ENCODE peak calls at places on chromosomes 13 and 19, in seven cellular contexts. T, S, Q, G, I, E and L are unnamed samples.
A peak's percentile ranks its signal among the peaks of the same experiment; 100 is the strongest.

GRCh38 chr19:3712663-3713531 is 4.7 kb downstream of the TJP3 start:
- DNase-seq in T (no peak), S (peak; percentile 75), Q (no peak), G (peak; percentile 84), I (peak; percentile 37), E (peak; percentile 80), L (no peak)

GRCh38 chr13:24693862-24694471 is 13.8 kb downstream of the ATP12A start:
- DNase-seq in T (no peak), S (peak; percentile 56), Q (no peak), G (no peak), I (peak; percentile 74), E (peak; percentile 46), L (no peak)

GRCh38 chr19:5127710-5128109 is 158.8 kb downstream of the KDM4B start:
- DNase-seq in T (no peak), S (no peak), Q (no peak), G (no peak), I (no peak), E (no peak), L (no peak)

GRCh38 chr19:55552620-55553019 is 7.3 kb upstream of the SBK3 start:
- DNase-seq in T (peak; percentile 51), S (no peak), Q (no peak), G (no peak), I (no peak), E (no peak), L (peak; percentile 95)

GRCh38 chr19:33134571-33135041 is 2.7 kb downstream of the WDR88 start:
- DNase-seq in T (no peak), S (no peak), Q (peak; percentile 46), G (no peak), I (no peak), E (no peak), L (no peak)

GRCh38 chr19:18699403-18700054 is 16.0 kb downstream of the CRTC1 start:
- DNase-seq in T (no peak), S (no peak), Q (no peak), G (no peak), I (no peak), E (no peak), L (no peak)

GRCh38 chr19:48603449-48603848 is 3.1 kb upstream of the SPACA4 start:
- DNase-seq in T (no peak), S (no peak), Q (no peak), G (no peak), I (no peak), E (no peak), L (no peak)

GRCh38 chr13:85665286-85665685 is 133.9 kb downstream of the SLITRK6 start:
- DNase-seq in T (peak; percentile 55), S (no peak), Q (no peak), G (no peak), I (no peak), E (no peak), L (peak; percentile 65)

GRCh38 chr19:11375143-11375948 is 880 bp downstream of the SWSAP1 start:
- DNase-seq in T (no peak), S (peak; percentile 87), Q (peak; percentile 76), G (no peak), I (no peak), E (peak; percentile 59), L (no peak)

GRCh38 chr13:34172048-34172447 is 354.1 kb downstream of the RFC3 start:
- DNase-seq in T (no peak), S (no peak), Q (no peak), G (no peak), I (no peak), E (no peak), L (no peak)

GRCh38 chr19:6834433-6834832 is 52.9 kb upstream of the ADGRE1 start:
- DNase-seq in T (no peak), S (no peak), Q (no peak), G (no peak), I (no peak), E (no peak), L (no peak)

GRCh38 chr19:50002386-50002960 is 22.7 kb downstream of the VRK3 start:
- DNase-seq in T (no peak), S (no peak), Q (no peak), G (no peak), I (no peak), E (no peak), L (no peak)

GRCh38 chr13:51262501-51263211 is 40.5 kb downstream of the FAM124A start:
- DNase-seq in T (no peak), S (no peak), Q (no peak), G (no peak), I (no peak), E (no peak), L (no peak)

GRCh38 chr19:40689339-40690049 is 957 bp downstream of the NUMBL start:
- DNase-seq in T (no peak), S (no peak), Q (peak; percentile 63), G (no peak), I (no peak), E (no peak), L (peak; percentile 18)

DNA sequence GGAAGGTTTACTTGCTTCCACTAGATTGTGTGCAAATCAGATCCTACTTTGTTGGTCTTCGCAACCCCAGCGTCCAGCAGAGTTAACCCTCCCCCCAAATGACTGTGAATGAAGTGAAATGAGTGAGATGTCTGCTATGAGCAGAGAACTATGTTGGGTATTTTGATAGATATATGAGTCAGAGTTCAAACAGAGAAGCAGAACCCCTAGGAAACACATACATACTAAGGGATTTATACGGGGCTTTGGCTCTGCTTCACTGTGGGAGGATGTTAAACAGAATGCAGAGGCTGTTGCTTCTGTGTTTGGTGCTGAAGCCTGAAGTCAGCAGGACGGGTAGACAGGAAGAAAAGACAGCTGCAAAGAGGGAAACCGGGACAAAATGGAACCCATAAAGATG is 197.0 kb downstream of the MZT1 start:
- DNase-seq in T (no peak), S (no peak), Q (no peak), G (no peak), I (no peak), E (no peak), L (peak; percentile 60)
- H3K27me3 ChIP-seq in T (no peaks in the 10 kb centered on the region), S (no peaks in the 10 kb centered on the region), Q (no peaks in the 10 kb centered on the region), G (no peaks in the 10 kb centered on the region), I (no peaks in the 10 kb centered on the region), E (no peaks in the 10 kb centered on the region), L (no peaks in the 10 kb centered on the region)

GRCh38 chr13:79631260-79631659 is 150.3 kb downstream of the NDFIP2 start:
- DNase-seq in T (no peak), S (no peak), Q (no peak), G (no peak), I (peak; percentile 56), E (no peak), L (peak; percentile 61)
- TF ChIP-seq CTCF in T (peak; percentile 23), S (no peak), Q (peak; percentile 6), G (no peak), I (peak; percentile 40), E (no peak), L (peak; percentile 21)

DNA sequence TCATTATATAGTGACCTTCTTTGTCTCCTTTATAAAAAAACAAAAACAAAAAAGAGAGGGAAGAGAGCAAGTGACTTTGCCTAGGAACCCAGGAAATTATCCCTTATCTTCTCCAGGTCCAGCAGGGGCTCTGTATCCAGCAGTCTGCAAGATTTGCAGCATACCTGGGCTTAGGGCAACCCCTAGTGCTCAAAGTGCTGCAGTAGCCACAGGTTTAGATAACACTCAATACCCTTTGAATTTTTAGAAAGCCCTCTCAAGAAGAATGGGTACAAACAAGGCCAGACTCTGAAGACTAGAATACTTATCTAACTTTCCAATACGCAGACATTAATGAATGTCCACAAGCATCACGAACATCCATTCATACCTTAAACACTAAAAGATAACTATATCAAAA is 43.2 kb downstream of the CCNA1 start:
- DNase-seq in T (no peak), S (no peak), Q (no peak), G (no peak), I (no peak), E (no peak), L (no peak)
- H3K27me3 ChIP-seq in T (no peaks in the 10 kb centered on the region), S (no peaks in the 10 kb centered on the region), Q (no peaks in the 10 kb centered on the region), G (no peaks in the 10 kb centered on the region), I (no peaks in the 10 kb centered on the region), E (no peaks in the 10 kb centered on the region), L (no peaks in the 10 kb centered on the region)

GRCh38 chr13:88005188-88005587 is 334.0 kb downstream of the SLITRK5 start:
- DNase-seq in T (no peak), S (no peak), Q (no peak), G (no peak), I (no peak), E (no peak), L (no peak)
- TF ChIP-seq CTCF in T (peak; percentile 18), S (peak; percentile 9), Q (no peak), G (no peak), I (no peak), E (no peak), L (no peak)

DNA sequence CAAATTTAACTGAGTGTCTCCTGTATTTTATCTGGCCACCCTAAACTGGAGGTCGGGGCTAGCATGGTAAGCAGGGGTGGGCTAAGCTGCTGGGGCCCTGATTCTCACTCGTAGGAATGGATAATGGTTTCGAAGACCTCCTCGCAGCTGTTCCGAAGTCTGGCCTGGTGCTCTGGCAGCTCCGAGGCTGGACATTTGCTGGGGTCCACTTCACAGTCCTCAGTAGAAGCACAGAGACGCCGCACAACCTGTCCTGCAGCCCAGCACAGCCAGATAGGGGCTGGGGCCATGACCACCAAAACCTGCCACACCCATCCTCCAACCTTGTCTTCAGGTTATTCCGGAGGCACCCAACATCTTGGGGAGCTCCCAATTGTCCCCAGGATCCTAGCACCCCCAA is 6.2 kb upstream of the WIZ start:
- DNase-seq in T (no peak), S (no peak), Q (no peak), G (no peak), I (no peak), E (no peak), L (no peak)
- H3K27me3 ChIP-seq in T (peaks cover 41% of the 10 kb centered on the region), S (peaks cover 17% of the 10 kb centered on the region), Q (no peaks in the 10 kb centered on the region), G (peaks cover 11% of the 10 kb centered on the region), I (no peaks in the 10 kb centered on the region), E (peaks cover 55% of the 10 kb centered on the region), L (peaks cover 24% of the 10 kb centered on the region)